ENCODE peak calls at places on chromosome 2, in six cellular contexts. One of them, this sample, is unnamed.

GRCh38 chr2:11254100-11254536 is 90.3 kb downstream of the ROCK2 start:
- DNase-seq in SK-N-SH: no peak
- DNase-seq in K562: no peak
- DNase-seq in HepG2: peak
- DNase-seq in GM12878: no peak
- DNase-seq in H1: no peak
- DNase-seq in this sample: no peak

GRCh38 chr2:236623816-236624215 is 54.2 kb downstream of the ACKR3 start:
- DNase-seq in SK-N-SH: no peak
- DNase-seq in K562: no peak
- DNase-seq in HepG2: no peak
- DNase-seq in GM12878: no peak
- DNase-seq in H1: no peak
- DNase-seq in this sample: no peak

GRCh38 chr2:157747695-157748370 is 119.2 kb upstream of the ACVR1C start:
- DNase-seq in SK-N-SH: peak
- DNase-seq in K562: no peak
- DNase-seq in HepG2: no peak
- DNase-seq in GM12878: peak
- DNase-seq in H1: no peak
- DNase-seq in this sample: no peak

GRCh38 chr2:41972179-41972578 is 75.6 kb upstream of the PKDCC start:
- DNase-seq in SK-N-SH: no peak
- DNase-seq in K562: no peak
- DNase-seq in HepG2: no peak
- DNase-seq in GM12878: no peak
- DNase-seq in H1: no peak
- DNase-seq in this sample: no peak

GRCh38 chr2:155431004-155431507 is 732.6 kb downstream of the KCNJ3 start:
- DNase-seq in SK-N-SH: no peak
- DNase-seq in K562: peak
- DNase-seq in HepG2: no peak
- DNase-seq in GM12878: no peak
- DNase-seq in H1: no peak
- DNase-seq in this sample: no peak

GRCh38 chr2:148391324-148391723 is 253.2 kb upstream of the EPC2 start:
- DNase-seq in SK-N-SH: no peak
- DNase-seq in K562: no peak
- DNase-seq in HepG2: no peak
- DNase-seq in GM12878: no peak
- DNase-seq in H1: no peak
- DNase-seq in this sample: no peak

GRCh38 chr2:1581965-1582625 is 162.2 kb downstream of the PXDN start:
- DNase-seq in SK-N-SH: no peak
- DNase-seq in K562: no peak
- DNase-seq in HepG2: no peak
- DNase-seq in GM12878: no peak
- DNase-seq in H1: no peak
- DNase-seq in this sample: no peak

GRCh38 chr2:226063704-226064390 is 664.3 kb downstream of the NYAP2 start:
- DNase-seq in SK-N-SH: no peak
- DNase-seq in K562: no peak
- DNase-seq in HepG2: no peak
- DNase-seq in GM12878: no peak
- DNase-seq in H1: no peak
- DNase-seq in this sample: no peak

GRCh38 chr2:223835701-223836532 is 1.5 kb downstream of the AP1S3 start:
- DNase-seq in SK-N-SH: no peak
- DNase-seq in K562: no peak
- DNase-seq in HepG2: no peak
- DNase-seq in GM12878: peak
- DNase-seq in H1: no peak
- DNase-seq in this sample: peak

GRCh38 chr2:241507430-241508239 is 749 bp downstream of the STK25 start:
- DNase-seq in SK-N-SH: peak
- DNase-seq in K562: peak
- DNase-seq in HepG2: peak
- DNase-seq in GM12878: no peak
- DNase-seq in H1: peak
- DNase-seq in this sample: peak
- TF ChIP-seq GABPA in SK-N-SH: no peak
- TF ChIP-seq GABPA in K562: no peak
- TF ChIP-seq GABPA in HepG2: no peak
- TF ChIP-seq GABPA in GM12878: no peak
- TF ChIP-seq GABPA in H1: no peak
- TF ChIP-seq GABPA in this sample: no peak

DNA sequence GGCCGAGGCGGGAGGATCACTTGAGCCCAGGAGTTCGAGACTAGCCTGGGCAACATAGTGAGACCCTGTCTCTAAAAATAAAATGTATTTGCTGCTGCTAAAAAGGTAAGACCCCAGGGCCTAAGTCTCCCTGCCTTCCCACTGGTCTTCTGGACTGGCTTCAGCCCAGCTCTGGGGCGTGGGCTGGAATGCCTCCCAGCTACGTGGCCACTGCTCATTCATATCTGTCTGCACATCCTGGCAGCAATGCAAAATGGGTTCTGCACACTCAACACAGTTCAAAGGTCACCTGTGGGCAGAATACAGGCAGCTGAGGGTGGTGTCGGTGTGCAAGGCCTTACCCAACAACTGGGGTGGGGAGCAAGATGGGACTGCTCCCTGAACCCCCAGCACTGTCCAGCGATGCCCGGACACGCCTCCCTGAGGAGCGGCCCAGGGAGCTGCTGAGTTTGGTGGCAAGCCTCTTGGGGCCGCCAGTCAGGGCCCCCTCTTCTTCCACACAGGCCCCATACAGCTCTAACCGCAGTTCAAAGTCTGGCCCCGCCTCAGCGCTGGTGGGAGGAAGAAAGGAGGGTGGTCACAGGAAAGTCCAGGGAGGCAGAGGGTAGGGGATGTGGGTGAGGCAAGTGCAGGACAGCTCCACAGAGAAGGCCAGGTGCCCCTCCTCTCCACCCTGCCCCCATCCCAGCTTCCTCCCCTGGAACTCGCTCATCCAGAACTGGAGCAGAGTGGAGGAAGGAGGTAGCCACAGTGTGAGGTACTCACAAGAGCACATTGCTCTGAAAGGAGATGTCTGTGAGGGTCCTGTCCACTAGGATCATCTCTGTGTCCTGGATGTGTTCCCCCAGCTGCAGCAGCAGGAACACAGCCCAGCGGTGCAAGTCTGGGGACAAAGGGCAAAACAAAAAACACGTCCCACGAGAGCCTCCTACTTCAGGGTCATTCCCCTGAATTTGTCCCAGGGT is 8.2 kb downstream of the WDR54 start:
- DNase-seq in SK-N-SH: no peak
- DNase-seq in K562: no peak
- DNase-seq in HepG2: peak
- DNase-seq in GM12878: no peak
- DNase-seq in H1: no peak
- DNase-seq in this sample: no peak
- TF ChIP-seq GABPA in SK-N-SH: no peak
- TF ChIP-seq GABPA in K562: no peak
- TF ChIP-seq GABPA in HepG2: peak
- TF ChIP-seq GABPA in GM12878: no peak
- TF ChIP-seq GABPA in H1: no peak
- TF ChIP-seq GABPA in this sample: no peak

DNA sequence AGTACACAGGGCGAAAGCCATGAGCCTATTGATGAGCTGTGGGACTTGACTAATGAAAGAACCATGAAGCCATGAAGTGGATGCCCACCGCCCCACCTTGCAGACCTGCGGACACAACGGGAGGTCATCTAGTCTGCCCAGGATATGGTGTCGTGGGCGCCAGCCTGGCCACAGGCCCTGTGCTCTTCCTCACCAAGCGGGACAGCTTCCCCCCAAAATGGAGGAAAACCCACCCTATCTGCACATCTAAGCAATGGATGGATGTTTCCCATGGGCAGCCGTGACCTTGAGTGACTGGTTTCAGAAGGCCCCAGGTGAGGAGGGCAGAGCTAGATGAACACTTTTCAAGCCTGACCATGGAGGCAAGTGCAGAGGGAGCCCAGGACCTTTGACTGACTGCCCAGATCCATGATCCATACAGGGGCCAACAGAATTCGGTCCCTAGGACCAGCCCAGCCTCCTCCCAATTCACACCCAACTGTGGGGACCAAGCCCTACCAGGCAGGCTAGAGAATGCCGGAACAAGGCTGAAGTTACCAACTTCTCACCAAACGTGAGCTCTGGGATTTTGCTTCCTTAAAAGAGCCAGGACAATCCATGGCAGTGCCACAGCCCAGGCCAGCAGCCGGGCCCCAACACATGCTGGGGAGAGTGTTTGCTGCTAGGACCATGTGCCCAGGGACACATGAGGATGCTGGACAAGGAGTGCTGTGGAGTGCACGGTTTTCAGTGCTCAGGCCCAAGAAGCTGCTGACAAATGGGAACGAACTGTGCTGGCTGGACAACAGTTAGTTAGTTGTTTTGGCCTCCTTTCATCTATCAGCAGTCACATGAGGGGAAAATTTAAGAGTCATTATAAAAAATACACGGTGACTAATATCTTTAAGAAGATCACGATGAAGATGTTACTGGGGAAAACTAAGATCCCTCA is 249.4 kb downstream of the HDAC4 start:
- DNase-seq in SK-N-SH: no peak
- DNase-seq in K562: no peak
- DNase-seq in HepG2: no peak
- DNase-seq in GM12878: no peak
- DNase-seq in H1: no peak
- DNase-seq in this sample: no peak
- TF ChIP-seq GABPA in SK-N-SH: no peak
- TF ChIP-seq GABPA in K562: no peak
- TF ChIP-seq GABPA in HepG2: no peak
- TF ChIP-seq GABPA in GM12878: no peak
- TF ChIP-seq GABPA in H1: no peak
- TF ChIP-seq GABPA in this sample: no peak

GRCh38 chr2:113169002-113169530 is 4.7 kb upstream of the PSD4 start:
- DNase-seq in SK-N-SH: no peak
- DNase-seq in K562: no peak
- DNase-seq in HepG2: no peak
- DNase-seq in GM12878: no peak
- DNase-seq in H1: peak
- DNase-seq in this sample: no peak
- TF ChIP-seq GABPA in SK-N-SH: no peak
- TF ChIP-seq GABPA in K562: no peak
- TF ChIP-seq GABPA in HepG2: no peak
- TF ChIP-seq GABPA in GM12878: no peak
- TF ChIP-seq GABPA in H1: no peak
- TF ChIP-seq GABPA in this sample: no peak

This sample was measured in HL-60.